ENCODE peak calls at places on chromosomes 1 and 21, in ten cellular contexts. One of them, this sample, is unnamed.

GRCh38 chr21:15297829-15298228 is 233.0 kb upstream of the NRIP1 start:
- DNase-seq in NCI-H1092 treated with DMSO at 0.1 percent for 48 hours: no peak
- DNase-seq in EH: no peak
- DNase-seq in brain pericyte: no peak
- DNase-seq in GM12865: no peak
- DNase-seq in foreskin fibroblast: no peak
- DNase-seq in posterior vena cava: no peak
- DNase-seq in left colon: no peak
- DNase-seq in T-cell: no peak
- DNase-seq in activated CD8-positive, alpha-beta memory T cell treated with anti-CD3 and anti-CD28 coated beads for 1 hour: no peak
- DNase-seq in this sample: no peak

GRCh38 chr1:108199231-108199657 is 899 bp downstream of the SLC25A24 start:
- DNase-seq in NCI-H1092 treated with DMSO at 0.1 percent for 48 hours: no peak
- DNase-seq in EH: peak; percentile 55
- DNase-seq in brain pericyte: no peak
- DNase-seq in GM12865: peak; percentile 15
- DNase-seq in foreskin fibroblast: peak; percentile 74
- DNase-seq in posterior vena cava: no peak
- DNase-seq in left colon: peak; percentile 7
- DNase-seq in T-cell: no peak
- DNase-seq in activated CD8-positive, alpha-beta memory T cell treated with anti-CD3 and anti-CD28 coated beads for 1 hour: no peak
- DNase-seq in this sample: no peak

GRCh38 chr1:197783510-197783948 is 8.2 kb upstream of the DENND1B start:
- DNase-seq in NCI-H1092 treated with DMSO at 0.1 percent for 48 hours: no peak
- DNase-seq in EH: peak; percentile 79
- DNase-seq in brain pericyte: no peak
- DNase-seq in GM12865: no peak
- DNase-seq in foreskin fibroblast: peak; percentile 73
- DNase-seq in posterior vena cava: no peak
- DNase-seq in left colon: no peak
- DNase-seq in T-cell: no peak
- DNase-seq in activated CD8-positive, alpha-beta memory T cell treated with anti-CD3 and anti-CD28 coated beads for 1 hour: no peak
- DNase-seq in this sample: no peak

GRCh38 chr1:93447481-93448291 is at the start of gene FNBP1L:
- DNase-seq in NCI-H1092 treated with DMSO at 0.1 percent for 48 hours: peak; percentile 80
- DNase-seq in EH: peak; percentile 72
- DNase-seq in brain pericyte: no peak
- DNase-seq in GM12865: peak; percentile 12
- DNase-seq in foreskin fibroblast: peak; percentile 80
- DNase-seq in posterior vena cava: peak; percentile 89
- DNase-seq in left colon: peak; percentile 85
- DNase-seq in T-cell: peak; percentile 53
- DNase-seq in activated CD8-positive, alpha-beta memory T cell treated with anti-CD3 and anti-CD28 coated beads for 1 hour: peak; percentile 30
- DNase-seq in this sample: peak; percentile 81

GRCh38 chr1:186482661-186483255 is 21.8 kb upstream of the PDC start:
- DNase-seq in NCI-H1092 treated with DMSO at 0.1 percent for 48 hours: peak; percentile 73
- DNase-seq in EH: peak; percentile 72
- DNase-seq in brain pericyte: peak; percentile 63
- DNase-seq in GM12865: peak; percentile 75
- DNase-seq in foreskin fibroblast: peak; percentile 82
- DNase-seq in posterior vena cava: peak; percentile 83
- DNase-seq in left colon: peak; percentile 35
- DNase-seq in T-cell: no peak
- DNase-seq in activated CD8-positive, alpha-beta memory T cell treated with anti-CD3 and anti-CD28 coated beads for 1 hour: peak; percentile 6
- DNase-seq in this sample: peak; percentile 37

GRCh38 chr21:45380566-45380965 is 24.4 kb upstream of the COL18A1 start:
- DNase-seq in NCI-H1092 treated with DMSO at 0.1 percent for 48 hours: no peak
- DNase-seq in EH: no peak
- DNase-seq in brain pericyte: no peak
- DNase-seq in GM12865: no peak
- DNase-seq in foreskin fibroblast: no peak
- DNase-seq in posterior vena cava: peak; percentile 62
- DNase-seq in left colon: no peak
- DNase-seq in T-cell: no peak
- DNase-seq in activated CD8-positive, alpha-beta memory T cell treated with anti-CD3 and anti-CD28 coated beads for 1 hour: no peak
- DNase-seq in this sample: no peak

GRCh38 chr1:209552406-209553264 is 30.9 kb upstream of the CAMK1G start:
- DNase-seq in NCI-H1092 treated with DMSO at 0.1 percent for 48 hours: no peak
- DNase-seq in EH: no peak
- DNase-seq in brain pericyte: no peak
- DNase-seq in GM12865: no peak
- DNase-seq in foreskin fibroblast: no peak
- DNase-seq in posterior vena cava: no peak
- DNase-seq in left colon: no peak
- DNase-seq in T-cell: no peak
- DNase-seq in activated CD8-positive, alpha-beta memory T cell treated with anti-CD3 and anti-CD28 coated beads for 1 hour: no peak
- DNase-seq in this sample: no peak

GRCh38 chr1:1334835-1335234 is 3.8 kb downstream of the TAS1R3 start:
- DNase-seq in NCI-H1092 treated with DMSO at 0.1 percent for 48 hours: no peak
- DNase-seq in EH: no peak
- DNase-seq in brain pericyte: no peak
- DNase-seq in GM12865: no peak
- DNase-seq in foreskin fibroblast: no peak
- DNase-seq in posterior vena cava: no peak
- DNase-seq in left colon: no peak
- DNase-seq in T-cell: no peak
- DNase-seq in activated CD8-positive, alpha-beta memory T cell treated with anti-CD3 and anti-CD28 coated beads for 1 hour: no peak
- DNase-seq in this sample: no peak

GRCh38 chr1:38474738-38475623 is 384.6 kb downstream of the RRAGC start:
- DNase-seq in NCI-H1092 treated with DMSO at 0.1 percent for 48 hours: no peak
- DNase-seq in EH: no peak
- DNase-seq in brain pericyte: no peak
- DNase-seq in GM12865: peak; percentile 96
- DNase-seq in foreskin fibroblast: no peak
- DNase-seq in posterior vena cava: no peak
- DNase-seq in left colon: peak; percentile 7
- DNase-seq in T-cell: no peak
- DNase-seq in activated CD8-positive, alpha-beta memory T cell treated with anti-CD3 and anti-CD28 coated beads for 1 hour: no peak
- DNase-seq in this sample: no peak